ENCODE peak calls at places on chromosomes 16 and 17, in four cellular contexts. One of them, this sample, is unnamed.

GRCh38 chr17:73192219-73192893 is 499 bp upstream of the COG1 start:
- DNase-seq in astrocyte of the spinal cord: peak; percentile 69
- DNase-seq in Calu3: peak; percentile 72
- DNase-seq in endodermal cell: peak; percentile 93
- DNase-seq in this sample: peak; percentile 93

GRCh38 chr17:64295146-64295545 is 32.1 kb upstream of the TEX2 start:
- DNase-seq in astrocyte of the spinal cord: no peak
- DNase-seq in Calu3: no peak
- DNase-seq in endodermal cell: no peak
- DNase-seq in this sample: no peak

GRCh38 chr17:36034127-36034526 is 16.4 kb upstream of the CCL23 start:
- DNase-seq in endodermal cell: no peak
- DNase-seq in astrocyte of the spinal cord: no peak
- DNase-seq in Calu3: no peak
- DNase-seq in this sample: no peak

GRCh38 chr16:85757341-85757822 is 6.5 kb upstream of the C16orf74 start:
- DNase-seq in endodermal cell: no peak
- DNase-seq in Calu3: no peak
- DNase-seq in astrocyte of the spinal cord: peak; percentile 89
- DNase-seq in this sample: no peak

GRCh38 chr17:14206891-14207290 is 29.8 kb downstream of the CDRT15 start:
- DNase-seq in astrocyte of the spinal cord: no peak
- DNase-seq in endodermal cell: no peak
- DNase-seq in Calu3: no peak
- DNase-seq in this sample: no peak

GRCh38 chr17:82602986-82603385 is 45.3 kb downstream of the WDR45B start:
- DNase-seq in endodermal cell: no peak
- DNase-seq in astrocyte of the spinal cord: peak; percentile 72
- DNase-seq in Calu3: no peak
- DNase-seq in this sample: no peak

GRCh38 chr16:12618515-12618914 is 185.2 kb downstream of the CPPED1 start:
- DNase-seq in astrocyte of the spinal cord: no peak
- DNase-seq in Calu3: no peak
- DNase-seq in endodermal cell: no peak
- DNase-seq in this sample: peak; percentile 53

GRCh38 chr17:80826955-80827645 is 164.5 kb upstream of the CHMP6 start:
- DNase-seq in Calu3: no peak
- DNase-seq in endodermal cell: peak; percentile 83
- DNase-seq in astrocyte of the spinal cord: peak; percentile 98
- DNase-seq in this sample: peak; percentile 91

GRCh38 chr17:15917021-15917438 is 27.9 kb upstream of the ADORA2B start:
- DNase-seq in endodermal cell: no peak
- DNase-seq in Calu3: no peak
- DNase-seq in astrocyte of the spinal cord: no peak
- DNase-seq in this sample: peak; percentile 69

GRCh38 chr17:601462-602303 is 113.0 kb downstream of the VPS53 start:
- DNase-seq in Calu3: no peak
- DNase-seq in endodermal cell: no peak
- DNase-seq in astrocyte of the spinal cord: no peak
- DNase-seq in this sample: no peak

GRCh38 chr17:62800580-62800979 is 7.5 kb downstream of the MARCHF10 start:
- DNase-seq in Calu3: peak; percentile 65
- DNase-seq in endodermal cell: peak; percentile 87
- DNase-seq in astrocyte of the spinal cord: peak; percentile 59
- DNase-seq in this sample: no peak

GRCh38 chr17:49450735-49451134 is 36.1 kb upstream of the PHB1 start:
- DNase-seq in endodermal cell: no peak
- DNase-seq in astrocyte of the spinal cord: peak; percentile 19
- DNase-seq in Calu3: no peak
- DNase-seq in this sample: no peak

GRCh38 chr17:75048396-75048933 is 1.4 kb downstream of the KCTD2 start:
- DNase-seq in Calu3: no peak
- DNase-seq in astrocyte of the spinal cord: no peak
- DNase-seq in endodermal cell: no peak
- DNase-seq in this sample: no peak

GRCh38 chr16:66705790-66706505 is 9.4 kb upstream of the CMTM4 start:
- DNase-seq in endodermal cell: no peak
- DNase-seq in Calu3: no peak
- DNase-seq in astrocyte of the spinal cord: peak; percentile 29
- DNase-seq in this sample: peak; percentile 87

GRCh38 chr17:9837551-9838471 is 12.1 kb downstream of the GLP2R start:
- DNase-seq in endodermal cell: peak; percentile 52
- DNase-seq in astrocyte of the spinal cord: peak; percentile 64
- DNase-seq in Calu3: no peak
- DNase-seq in this sample: peak; percentile 49

This sample was measured in mesenteric fat pad.